ENCODE peak calls at places on chromosomes 16 and 17, in ten cellular contexts. W is HuH-7.5, R is HCEC 1CT, O is ACHN, F is GM13977, E is right atrium auricular region, A is NCI-H748 treated with DMSO at 0.1 percent for 48 hours, Y is endothelial cell, P is mucosa of descending colon, S is epithelial cell of prostate. N is an unnamed sample.

GRCh38 chr17:36899250-36900129 is 37.8 kb upstream of the LHX1 start:
- DNase-seq in O (peak; percentile 33), F (no peak), A (no peak), R (no peak), W (no peak), Y (no peak), S (no peak), P (no peak), E (no peak), N (no peak)

GRCh38 chr17:44736551-44737240 is 22.1 kb upstream of the ADAM11 start:
- DNase-seq in F (no peak), A (no peak), P (no peak), Y (no peak), S (no peak), E (no peak), O (no peak), W (no peak), R (no peak), N (no peak)

GRCh38 chr17:72412650-72413076 is 291.8 kb downstream of the SOX9 start:
- DNase-seq in Y (no peak), P (no peak), E (no peak), A (no peak), S (no peak), R (no peak), W (no peak), O (no peak), F (no peak), N (no peak)

GRCh38 chr16:1456951-1457350 is 12.6 kb upstream of the CCDC154 start:
- DNase-seq in S (no peak), F (no peak), Y (no peak), W (no peak), E (no peak), A (no peak), R (no peak), O (no peak), P (no peak), N (no peak)

GRCh38 chr17:61323696-61324539 is 75.7 kb upstream of the TBX2 start:
- DNase-seq in S (no peak), Y (no peak), P (no peak), R (no peak), A (no peak), W (no peak), F (no peak), O (no peak), E (no peak), N (no peak)

GRCh38 chr17:76515291-76515949 is 14.2 kb upstream of the RHBDF2 start:
- DNase-seq in P (peak; percentile 81), E (peak; percentile 96), W (no peak), S (peak; percentile 68), R (peak; percentile 91), Y (no peak), A (no peak), F (peak; percentile 68), O (peak; percentile 82), N (no peak)

GRCh38 chr16:2468142-2468724 is 2.9 kb upstream of the NTN3 start:
- DNase-seq in Y (no peak), R (no peak), F (peak; percentile 82), S (no peak), P (no peak), O (peak; percentile 44), E (no peak), W (peak; percentile 68), A (no peak), N (peak; percentile 64)

GRCh38 chr17:35588196-35588920 is 1.2 kb downstream of the AP2B1 start:
- DNase-seq in A (no peak), O (peak; percentile 88), R (peak; percentile 70), E (no peak), Y (no peak), W (no peak), F (peak; percentile 30), P (no peak), S (peak; percentile 94), N (no peak)

GRCh38 chr16:50263060-50263909 is 3.1 kb upstream of the ADCY7 start:
- DNase-seq in E (no peak), S (no peak), Y (no peak), A (no peak), W (no peak), F (no peak), R (no peak), P (peak; percentile 40), O (no peak), N (peak; percentile 79)

GRCh38 chr16:49542391-49542891 is 168.8 kb downstream of the C16orf78 start:
- DNase-seq in S (no peak), E (no peak), W (no peak), O (no peak), A (no peak), F (no peak), Y (no peak), R (no peak), P (no peak), N (peak; percentile 72)

GRCh38 chr16:84875846-84876245 is 56.1 kb downstream of the CRISPLD2 start:
- DNase-seq in O (no peak), A (no peak), P (no peak), Y (no peak), W (no peak), E (no peak), F (no peak), S (no peak), R (no peak), N (no peak)

GRCh38 chr16:10065014-10065413 is 117.2 kb downstream of the GRIN2A start:
- DNase-seq in S (no peak), O (no peak), W (no peak), Y (no peak), A (no peak), R (no peak), F (no peak), P (no peak), E (no peak), N (no peak)

GRCh38 chr16:70018254-70018653 is 67.1 kb downstream of the CLEC18A start:
- DNase-seq in Y (no peak), E (no peak), O (peak; percentile 45), P (no peak), S (no peak), F (peak; percentile 6), W (peak; percentile 23), R (peak; percentile 1), A (no peak), N (no peak)

GRCh38 chr17:57834146-57834741 is 15.6 kb downstream of the MRPS23 start:
- DNase-seq in F (no peak), Y (no peak), P (no peak), S (peak; percentile 59), E (no peak), W (no peak), R (no peak), O (peak; percentile 93), A (no peak), N (no peak)

GRCh38 chr17:1645207-1646171 is at the start of gene SCARF1:
- DNase-seq in A (no peak), Y (peak; percentile 78), W (no peak), S (no peak), F (no peak), R (no peak), O (no peak), P (peak; percentile 68), E (peak; percentile 63), N (no peak)

GRCh38 chr17:67990909-67991308 is 5.4 kb downstream of the C17orf58 start:
- DNase-seq in O (no peak), R (no peak), F (no peak), A (peak; percentile 53), W (no peak), Y (no peak), S (no peak), P (no peak), E (no peak), N (no peak)

GRCh38 chr17:19415311-19415710 is 4.3 kb downstream of the RNF112 start:
- DNase-seq in P (no peak), E (no peak), R (no peak), S (no peak), Y (no peak), O (no peak), F (no peak), W (no peak), A (no peak), N (no peak)

GRCh38 chr17:48056246-48056745 is 8.1 kb downstream of the NFE2L1 start:
- DNase-seq in W (no peak), F (no peak), Y (no peak), R (no peak), O (no peak), S (no peak), E (no peak), A (no peak), P (no peak), N (no peak)

GRCh38 chr17:27446569-27447301 is 9.5 kb upstream of the KSR1 start:
- DNase-seq in Y (no peak), E (no peak), S (no peak), A (no peak), W (no peak), R (peak; percentile 95), F (no peak), P (no peak), O (no peak), N (no peak)

GRCh38 chr17:7613769-7614421 is 802 bp downstream of the FXR2 start:
- DNase-seq in P (peak; percentile 57), S (no peak), F (no peak), A (no peak), E (no peak), Y (no peak), W (no peak), R (peak; percentile 37), O (peak; percentile 50), N (no peak)

GRCh38 chr16:56852401-56852730 is 12.6 kb upstream of the SLC12A3 start:
- DNase-seq in A (no peak), W (no peak), E (no peak), F (no peak), O (no peak), S (no peak), P (no peak), R (no peak), Y (no peak), N (no peak)

GRCh38 chr17:40547079-40547784 is 18.0 kb downstream of the CCR7 start:
- DNase-seq in Y (no peak), F (no peak), S (peak; percentile 86), W (no peak), A (peak; percentile 43), R (no peak), P (peak; percentile 72), E (no peak), O (no peak), N (peak; percentile 70)

GRCh38 chr17:76104896-76105231 is 1.3 kb upstream of the EXOC7 start:
- DNase-seq in Y (no peak), R (no peak), A (no peak), P (no peak), O (no peak), S (no peak), F (no peak), W (no peak), E (no peak), N (no peak)

GRCh38 chr17:50272711-50273653 is 1.3 kb upstream of the TMEM92 start:
- DNase-seq in F (peak; percentile 84), R (peak; percentile 39), S (no peak), W (peak; percentile 75), A (no peak), Y (peak; percentile 85), E (no peak), O (peak; percentile 48), P (no peak), N (peak; percentile 94)

GRCh38 chr16:55476625-55477533 is 2.1 kb upstream of the MMP2 start:
- DNase-seq in A (no peak), S (no peak), Y (no peak), F (no peak), E (peak; percentile 77), P (no peak), W (no peak), R (no peak), O (no peak), N (no peak)

GRCh38 chr17:76558210-76559095 is 18.6 kb downstream of the PRCD start:
- DNase-seq in F (no peak), A (no peak), P (no peak), O (peak; percentile 32), W (no peak), E (no peak), R (peak; percentile 35), Y (no peak), S (no peak), N (no peak)

GRCh38 chr16:67283039-67283825 is 3.9 kb downstream of the PLEKHG4 start:
- DNase-seq in A (no peak), S (no peak), P (no peak), R (peak; percentile 38), O (no peak), F (no peak), Y (no peak), E (no peak), W (no peak), N (no peak)

GRCh38 chr17:71921726-71922320 is 199.0 kb upstream of the SOX9 start:
- DNase-seq in Y (no peak), O (no peak), E (no peak), F (no peak), P (no peak), A (no peak), W (no peak), S (peak; percentile 88), R (no peak), N (no peak)

N was measured in chondrocyte.